ENCODE peak calls at places on chromosomes 7 and 10, in four cellular contexts. O is WTC11, E is K562, Q is A549. I is an unnamed sample.

GRCh38 chr7:2163565-2163964 is 69.2 kb downstream of the MAD1L1 start:
- DNase-seq in O (no peak), E (no peak), Q (no peak), I (no peak)

GRCh38 chr10:43395571-43396060 is 13.4 kb downstream of the HNRNPF start:
- DNase-seq in O (no peak), E (no peak), Q (no peak), I (no peak)

GRCh38 chr10:98337484-98337883 is 69.5 kb upstream of the LOXL4 start:
- DNase-seq in O (no peak), E (no peak), Q (no peak), I (no peak)

GRCh38 chr7:22990588-22990949 is 23.4 kb downstream of the HYCC1 start:
- DNase-seq in O (no peak), E (no peak), Q (no peak), I (no peak)

GRCh38 chr10:23146069-23146657 is 45.9 kb upstream of the PTF1A start:
- DNase-seq in O (no peak), E (no peak), Q (no peak), I (no peak)

GRCh38 chr10:61992059-61992460 is 90.6 kb downstream of the ARID5B start:
- DNase-seq in O (no peak), E (no peak), Q (no peak), I (no peak)

GRCh38 chr10:1737222-1738061 is at the start of gene ADARB2:
- DNase-seq in O (peak), E (no peak), Q (no peak), I (no peak)

GRCh38 chr7:27175005-27175625 is 995 bp upstream of the HOXA10 start:
- DNase-seq in O (no peak), E (no peak), Q (no peak), I (peak)

GRCh38 chr7:30625283-30625682 is 30.6 kb downstream of the GARS1 start:
- DNase-seq in O (no peak), E (no peak), Q (no peak), I (no peak)

GRCh38 chr10:97534746-97535367 is 36.1 kb downstream of the UBTD1 start:
- DNase-seq in O (peak), E (peak), Q (peak), I (peak)

GRCh38 chr10:114544045-114544659 is 113.9 kb downstream of the ABLIM1 start:
- DNase-seq in O (no peak), E (no peak), Q (no peak), I (peak)

GRCh38 chr10:128042131-128042610 is 84.1 kb downstream of the MKI67 start:
- DNase-seq in O (no peak), E (no peak), Q (no peak), I (peak)

GRCh38 chr7:83267141-83267631 is 104.5 kb upstream of the PCLO start:
- DNase-seq in O (no peak), E (no peak), Q (peak), I (no peak)

GRCh38 chr7:82172896-82173295 is 270.7 kb downstream of the CACNA2D1 start:
- DNase-seq in O (no peak), E (no peak), Q (peak), I (no peak)

GRCh38 chr10:7792541-7792940 is 4.6 kb downstream of the ATP5F1C start:
- DNase-seq in O (no peak), E (no peak), Q (no peak), I (no peak)

GRCh38 chr10:49187950-49188761 is at the start of gene TMEM273:
- DNase-seq in O (no peak), E (peak), Q (no peak), I (peak)
- TF ChIP-seq MAX in O (no peak), E (peak), Q (no peak), I (peak)

DNA sequence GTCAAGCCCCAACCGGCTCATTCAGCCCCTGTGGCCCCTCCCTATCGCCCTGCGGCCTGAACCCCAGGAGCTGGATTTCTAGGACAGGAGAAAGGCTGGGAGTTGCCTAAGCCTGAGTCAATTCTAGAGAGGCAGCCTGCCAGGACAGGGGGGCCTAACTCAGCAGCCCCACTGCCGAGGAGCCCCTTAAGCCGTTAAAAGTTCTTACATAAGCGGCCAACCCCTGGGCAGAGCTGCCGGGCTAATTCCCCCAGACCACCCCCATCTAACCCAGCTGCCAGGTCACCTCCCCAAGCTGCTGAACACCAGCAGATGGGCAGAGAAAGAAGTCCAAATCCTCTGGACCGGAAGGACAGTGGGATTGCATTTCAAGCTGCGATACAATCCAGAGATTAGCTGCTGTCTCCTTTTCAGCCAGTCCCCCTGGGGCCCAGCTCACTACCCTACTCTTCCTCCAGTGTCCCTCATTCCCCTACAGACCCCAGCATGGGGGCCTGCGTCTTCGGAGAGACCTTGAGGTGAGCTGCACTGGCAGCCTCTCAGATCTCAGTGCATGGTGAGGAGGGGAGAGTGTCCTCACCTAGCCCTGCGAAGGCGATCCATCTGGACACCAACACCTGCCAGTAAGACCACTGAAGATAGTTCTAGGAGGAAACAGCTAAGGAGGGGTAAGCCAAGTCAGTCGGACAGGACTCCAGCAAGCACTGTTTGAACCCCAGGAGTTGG is 910 bp downstream of the IMPDH1 start:
- DNase-seq in O (peak), E (peak), Q (no peak), I (peak)
- TF ChIP-seq MAX in O (no peak), E (no peak), Q (no peak), I (no peak)

DNA sequence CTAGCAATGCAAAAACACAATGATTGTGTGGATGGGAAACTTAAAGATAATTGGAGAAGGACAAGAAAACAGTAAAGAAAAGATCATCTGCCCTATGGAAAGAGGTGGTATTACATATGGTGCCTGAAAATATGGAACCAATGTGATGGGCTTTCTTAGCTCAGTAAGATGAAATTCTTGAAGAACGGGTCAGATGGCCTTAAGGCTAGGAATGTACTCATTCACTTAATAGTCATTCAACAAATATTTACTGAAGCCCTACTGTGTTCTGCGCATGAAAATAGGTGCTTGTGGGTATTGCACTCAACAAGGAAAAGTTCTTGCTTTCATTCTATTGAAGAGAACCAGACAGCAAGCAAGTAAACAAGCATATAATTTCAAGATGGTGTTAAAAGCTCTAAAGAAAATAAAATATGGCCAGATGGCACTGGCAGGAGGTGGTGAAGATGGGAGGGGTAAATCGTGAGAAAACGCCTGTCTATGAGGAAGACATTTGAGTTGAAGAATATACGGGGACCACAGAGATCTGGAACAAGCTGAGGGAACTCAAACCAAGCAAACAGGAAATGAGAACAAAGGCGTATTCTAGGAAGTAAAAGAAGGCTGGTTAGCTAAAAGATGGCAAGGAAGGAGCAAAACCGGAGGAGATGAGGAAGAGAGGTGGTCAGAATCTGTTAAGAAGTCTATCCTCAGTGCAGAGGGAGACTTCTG is 179.6 kb downstream of the ANK3 start:
- DNase-seq in O (no peak), E (no peak), Q (no peak), I (no peak)
- TF ChIP-seq MAX in O (no peak), E (no peak), Q (no peak), I (no peak)

GRCh38 chr10:640673-641045 is 48.8 kb downstream of the DIP2C start:
- DNase-seq in O (no peak), E (no peak), Q (no peak), I (no peak)
- TF ChIP-seq MAX in O (no peak), E (no peak), Q (no peak), I (no peak)

GRCh38 chr7:45983720-45984032 is 62.6 kb upstream of the IGFBP3 start:
- DNase-seq in O (no peak), E (no peak), Q (no peak), I (no peak)

GRCh38 chr7:45982912-45983719 is 62.0 kb upstream of the IGFBP3 start:
- DNase-seq in O (no peak), E (no peak), Q (no peak), I (no peak)

GRCh38 chr7:45986355-45987298 is 65.6 kb upstream of the IGFBP3 start:
- DNase-seq in O (no peak), E (no peak), Q (no peak), I (no peak)

GRCh38 chr7:45985902-45986301 is 64.8 kb upstream of the IGFBP3 start:
- DNase-seq in O (no peak), E (no peak), Q (peak), I (peak)

GRCh38 chr7:45984386-45985295 is 63.6 kb upstream of the IGFBP3 start:
- DNase-seq in O (no peak), E (no peak), Q (peak), I (no peak)
- TF ChIP-seq MAX in O (no peak), E (no peak), Q (no peak), I (no peak)

DNA sequence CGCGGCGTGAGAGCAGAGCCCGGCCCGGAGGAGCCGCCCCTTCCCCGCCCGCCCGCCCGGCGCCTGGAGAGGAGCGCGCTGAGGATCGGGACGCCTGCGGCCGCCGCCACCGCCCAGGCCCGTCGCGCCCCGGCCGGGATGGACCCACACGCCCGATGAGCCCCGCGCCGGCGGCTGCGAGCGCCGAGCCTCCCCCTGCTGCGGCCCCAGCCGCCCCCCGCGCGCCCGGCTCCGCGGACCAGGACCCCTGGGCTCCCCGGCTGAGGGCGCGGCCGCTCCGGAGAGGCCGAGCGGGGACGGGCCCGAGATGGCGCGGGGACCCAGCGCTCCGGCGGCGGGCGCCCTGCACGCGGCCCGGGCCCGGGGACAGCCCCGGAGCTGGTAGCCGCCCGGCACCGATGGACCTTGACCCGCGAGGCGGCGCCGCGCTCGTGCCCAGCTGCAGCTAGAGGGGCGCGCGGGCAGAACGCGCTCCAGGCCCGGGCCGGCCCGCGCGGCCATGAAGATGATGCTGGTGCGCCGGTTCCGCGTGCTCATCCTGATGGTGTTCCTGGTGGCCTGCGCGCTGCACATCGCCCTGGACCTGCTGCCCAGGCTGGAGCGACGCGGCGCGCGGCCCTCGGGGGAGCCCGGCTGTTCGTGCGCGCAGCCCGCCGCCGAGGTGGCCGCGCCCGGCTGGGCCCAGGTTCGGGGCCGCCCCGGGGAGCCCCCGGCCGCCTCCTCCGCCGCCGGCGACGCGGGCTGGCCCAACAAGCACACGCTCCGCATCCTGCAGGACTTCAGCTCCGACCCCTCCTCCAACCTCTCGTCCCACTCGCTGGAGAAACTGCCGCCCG is 548 bp downstream of the FAM20C start:
- DNase-seq in O (no peak), E (no peak), Q (peak), I (no peak)
- TF ChIP-seq MAX in O (no peak), E (no peak), Q (no peak), I (no peak)

GRCh38 chr10:69583106-69583505 is 9.9 kb upstream of the NEUROG3 start:
- DNase-seq in O (no peak), E (no peak), Q (no peak), I (no peak)

GRCh38 chr10:69588358-69588757 is 15.1 kb upstream of the NEUROG3 start:
- DNase-seq in O (no peak), E (no peak), Q (no peak), I (no peak)
- TF ChIP-seq MAX in O (no peak), E (no peak), Q (no peak), I (no peak)

DNA sequence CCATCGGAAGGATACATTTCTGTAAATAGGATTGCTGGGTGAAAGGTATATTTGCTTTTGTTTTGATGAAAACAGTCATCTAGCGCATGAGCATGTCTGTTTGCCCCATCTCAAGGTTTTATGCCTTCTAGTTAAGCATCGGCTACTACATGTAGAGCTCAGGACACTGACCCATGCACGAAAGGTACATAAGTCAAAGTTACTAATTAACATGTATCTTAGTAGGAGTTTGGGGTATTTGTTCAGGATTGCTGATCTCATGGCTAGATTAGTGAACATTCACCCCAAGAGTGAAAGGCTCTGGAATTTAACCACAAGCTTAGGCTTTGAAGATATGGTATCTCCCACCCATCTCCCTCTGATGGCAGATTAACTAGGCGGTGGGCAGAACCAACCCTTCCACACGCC is 91.5 kb downstream of the RBM20 start:
- DNase-seq in O (no peak), E (no peak), Q (no peak), I (no peak)
- TF ChIP-seq MAX in O (no peak), E (no peak), Q (no peak), I (no peak)

I was measured in NB4.